ENCODE peak calls at places on chromosome 5, in seven cellular contexts. F is neural crest cell; W is Caco-2; K is cardiac fibroblast; E is RPMI8226; G is HTR-8/SVneo; Q is CD8-positive, alpha-beta T cell. T is an unnamed sample.

GRCh38 chr5:91219141-91219802 is 163.8 kb downstream of the ARRDC3 start:
- DNase-seq in F (no peak), W (peak), K (peak), E (no peak), G (no peak), Q (no peak), T (no peak)

GRCh38 chr5:153358315-153358976 is 132.0 kb upstream of the GRIA1 start:
- DNase-seq in F (no peak), W (no peak), K (no peak), E (no peak), G (no peak), Q (no peak), T (no peak)

GRCh38 chr5:57650360-57651069 is 167.9 kb upstream of the ACTBL2 start:
- DNase-seq in F (no peak), W (peak), K (peak), E (peak), G (peak), Q (no peak), T (no peak)

GRCh38 chr5:148988328-148988727 is 74.5 kb downstream of the SH3TC2 start:
- DNase-seq in F (no peak), W (no peak), K (no peak), E (no peak), G (no peak), Q (no peak), T (no peak)

GRCh38 chr5:5497132-5497748 is 74.8 kb downstream of the ICE1 start:
- DNase-seq in F (peak), W (peak), K (peak), E (peak), G (peak), Q (no peak), T (peak)

GRCh38 chr5:149999359-149999758 is 1.1 kb downstream of the TIGD6 start:
- DNase-seq in F (no peak), W (no peak), K (no peak), E (peak), G (no peak), Q (no peak), T (no peak)

GRCh38 chr5:135034186-135034962 is at the start of gene PITX1:
- DNase-seq in F (no peak), W (peak), K (peak), E (peak), G (peak), Q (no peak), T (no peak)

GRCh38 chr5:179296150-179296821 is 49.0 kb downstream of the ADAMTS2 start:
- DNase-seq in F (no peak), W (no peak), K (no peak), E (no peak), G (no peak), Q (no peak), T (no peak)

GRCh38 chr5:168088415-168089165 is 202.9 kb upstream of the WWC1 start:
- DNase-seq in F (no peak), W (no peak), K (no peak), E (no peak), G (no peak), Q (no peak), T (no peak)

GRCh38 chr5:368162-369084 is 46.9 kb downstream of the AHRR start:
- DNase-seq in F (no peak), W (no peak), K (peak), E (peak), G (no peak), Q (no peak), T (no peak)

GRCh38 chr5:36407396-36407795 is 105.7 kb upstream of the RANBP3L start:
- DNase-seq in F (no peak), W (no peak), K (no peak), E (no peak), G (no peak), Q (no peak), T (no peak)

GRCh38 chr5:151079838-151080619 is 805 bp downstream of the TNIP1 start:
- DNase-seq in F (no peak), W (no peak), K (peak), E (peak), G (no peak), Q (no peak), T (no peak)

GRCh38 chr5:97412959-97413358 is 229.9 kb upstream of the RIOK2 start:
- DNase-seq in F (no peak), W (no peak), K (no peak), E (no peak), G (no peak), Q (no peak), T (no peak)

GRCh38 chr5:98827161-98827560 is 53.7 kb downstream of the RGMB start:
- DNase-seq in F (no peak), W (peak), K (peak), E (peak), G (peak), Q (no peak), T (no peak)

GRCh38 chr5:32083981-32084430 is 90.1 kb downstream of the GOLPH3 start:
- DNase-seq in F (no peak), W (no peak), K (no peak), E (no peak), G (no peak), Q (no peak), T (no peak)

GRCh38 chr5:122067330-122067885 is 10.7 kb downstream of the LOX start:
- DNase-seq in F (no peak), W (no peak), K (no peak), E (no peak), G (no peak), Q (no peak), T (no peak)

GRCh38 chr5:73757421-73757820 is 131.4 kb downstream of the ARHGEF28 start:
- DNase-seq in F (no peak), W (no peak), K (no peak), E (no peak), G (no peak), Q (no peak), T (no peak)

GRCh38 chr5:71893451-71893850 is 174.4 kb downstream of the CARTPT start:
- DNase-seq in F (no peak), W (no peak), K (no peak), E (no peak), G (no peak), Q (no peak), T (no peak)

GRCh38 chr5:34915856-34916192 is 313 bp downstream of the BRIX1 start:
- DNase-seq in F (no peak), W (no peak), K (no peak), E (no peak), G (no peak), Q (no peak), T (no peak)

GRCh38 chr5:166710275-166710674 is 1581.2 kb upstream of the WWC1 start:
- DNase-seq in F (no peak), W (peak), K (peak), E (no peak), G (no peak), Q (no peak), T (no peak)

GRCh38 chr5:129271309-129271708 is 176.8 kb downstream of the ISOC1 start:
- DNase-seq in F (no peak), W (peak), K (peak), E (peak), G (no peak), Q (no peak), T (no peak)

GRCh38 chr5:16819522-16820167 is 116.4 kb downstream of the MYO10 start:
- DNase-seq in F (no peak), W (no peak), K (peak), E (no peak), G (no peak), Q (no peak), T (no peak)